ENCODE peak calls at places on chromosomes 5 and 9, in seven cellular contexts. W is WTC11; L is GM23248; A is pulmonary artery endothelial cell; X is effector CD4-positive, alpha-beta T cell; N is upper lobe of right lung; C is left cardiac atrium. U is an unnamed sample.

GRCh38 chr5:73558950-73559349 is 6.5 kb downstream of the ANKRA2 start:
- DNase-seq in C (no peak), W (no peak), L (peak), X (no peak), N (no peak), A (no peak), U (no peak)

GRCh38 chr9:89929721-89930480 is 325.1 kb downstream of the GADD45G start:
- DNase-seq in C (no peak), X (no peak), L (peak), A (no peak), N (no peak), W (no peak), U (peak)

GRCh38 chr5:150131978-150132694 is 23.5 kb downstream of the PDGFRB start:
- DNase-seq in X (no peak), L (peak), W (no peak), C (no peak), N (no peak), A (no peak), U (peak)

GRCh38 chr5:112413611-112414010 is 5.5 kb downstream of the EPB41L4A start:
- DNase-seq in X (no peak), A (no peak), C (no peak), L (no peak), N (no peak), W (no peak), U (no peak)

GRCh38 chr5:2288466-2288865 is 405.7 kb upstream of the IRX4 start:
- DNase-seq in N (no peak), L (no peak), A (no peak), W (no peak), C (no peak), X (no peak), U (no peak)

GRCh38 chr5:172088801-172089200 is 82.4 kb upstream of the FBXW11 start:
- DNase-seq in L (no peak), W (no peak), A (no peak), N (no peak), C (no peak), X (no peak), U (no peak)

GRCh38 chr5:97250113-97250512 is 67.1 kb upstream of the RIOK2 start:
- DNase-seq in A (no peak), L (no peak), N (no peak), W (no peak), C (no peak), X (no peak), U (no peak)

GRCh38 chr5:74199005-74199404 is 441.5 kb downstream of the ENC1 start:
- DNase-seq in A (no peak), N (no peak), X (no peak), L (peak), W (no peak), C (no peak), U (peak)

GRCh38 chr5:90542827-90543519 is 13.6 kb upstream of the LYSMD3 start:
- DNase-seq in N (no peak), X (no peak), A (no peak), L (no peak), C (no peak), W (no peak), U (no peak)

GRCh38 chr9:114856210-114856941 is 50.5 kb upstream of the TNFSF15 start:
- DNase-seq in C (no peak), X (no peak), A (no peak), N (no peak), L (peak), W (no peak), U (peak)

GRCh38 chr5:31530541-31531265 is 1.2 kb downstream of the DROSHA start:
- DNase-seq in A (no peak), X (no peak), W (no peak), L (peak), C (no peak), N (no peak), U (no peak)

GRCh38 chr9:94993141-94993820 is 266.8 kb downstream of the AOPEP start:
- DNase-seq in C (no peak), L (no peak), N (no peak), X (no peak), A (no peak), W (no peak), U (peak)

GRCh38 chr9:93193373-93193725 is 9.4 kb downstream of the WNK2 start:
- DNase-seq in X (no peak), W (no peak), N (no peak), A (no peak), L (no peak), C (peak), U (no peak)

GRCh38 chr9:129823163-129823933 is 588 bp downstream of the TOR1A start:
- DNase-seq in L (peak), X (peak), N (peak), C (no peak), W (peak), A (no peak), U (peak)

GRCh38 chr5:29701600-29701999 is 1491.9 kb upstream of the CDH6 start:
- DNase-seq in C (no peak), X (no peak), A (no peak), L (no peak), N (no peak), W (no peak), U (no peak)

GRCh38 chr5:32259033-32259432 is 53.7 kb downstream of the MTMR12 start:
- DNase-seq in W (no peak), C (no peak), N (no peak), A (no peak), X (no peak), L (no peak), U (no peak)

GRCh38 chr9:112338561-112338960 is 5.1 kb upstream of the PTBP3 start:
- DNase-seq in X (no peak), W (no peak), N (no peak), C (no peak), L (peak), A (no peak), U (peak)

GRCh38 chr5:72046106-72046505 is 61.2 kb upstream of the MAP1B start:
- DNase-seq in L (peak), X (no peak), A (no peak), C (no peak), W (no peak), N (no peak), U (peak)

GRCh38 chr9:136412912-136413420 is 2.5 kb downstream of the PMPCA start:
- DNase-seq in N (no peak), C (no peak), A (no peak), L (peak), X (no peak), W (no peak), U (no peak)

GRCh38 chr5:172953776-172954189 is 5.4 kb upstream of the RPL26L1 start:
- DNase-seq in W (no peak), L (peak), N (no peak), C (no peak), A (no peak), X (no peak), U (peak)

GRCh38 chr5:142422426-142422825 is 97.6 kb upstream of the SPRY4 start:
- DNase-seq in X (no peak), W (no peak), C (no peak), N (no peak), A (no peak), L (peak), U (peak)

GRCh38 chr9:34010979-34011378 is 37.7 kb downstream of the UBAP2 start:
- DNase-seq in W (no peak), A (no peak), N (no peak), L (peak), X (no peak), C (no peak), U (no peak)

U was measured in AG10803.